ENCODE peak calls at places on chromosomes 1 and 21, in four cellular contexts. E is GM10248, V is tibial nerve, P is RWPE1. D is an unnamed sample.

GRCh38 chr1:178412400-178412770 is 84.4 kb downstream of the CLEC20A start:
- DNase-seq in P (no peak), V (no peak), E (peak), D (peak)

GRCh38 chr1:71037829-71038620 is 9.6 kb downstream of the PTGER3 start:
- DNase-seq in E (no peak), V (no peak), P (no peak), D (no peak)

GRCh38 chr1:205069371-205070125 is 14.7 kb downstream of the TMEM81 start:
- DNase-seq in E (no peak), P (no peak), V (no peak), D (no peak)

GRCh38 chr1:205312866-205313680 is 8.5 kb downstream of the NUAK2 start:
- DNase-seq in P (no peak), E (no peak), V (no peak), D (no peak)

GRCh38 chr21:28993293-28993629 is 584 bp upstream of the LTN1 start:
- DNase-seq in P (no peak), V (no peak), E (no peak), D (no peak)

GRCh38 chr1:31677949-31678348 is 25.9 kb downstream of the COL16A1 start:
- DNase-seq in E (no peak), P (no peak), V (no peak), D (no peak)

GRCh38 chr1:179017383-179018326 is 8.0 kb upstream of the FAM20B start:
- DNase-seq in P (peak), E (no peak), V (no peak), D (no peak)

GRCh38 chr1:204652556-204652955 is 33.0 kb downstream of the LRRN2 start:
- DNase-seq in E (no peak), P (no peak), V (no peak), D (no peak)

GRCh38 chr1:65964123-65964522 is 171.4 kb downstream of the PDE4B start:
- DNase-seq in E (no peak), P (no peak), V (no peak), D (no peak)

GRCh38 chr1:58855351-58856165 is 71.7 kb upstream of the JUN start:
- DNase-seq in V (no peak), P (no peak), E (no peak), D (no peak)

GRCh38 chr1:150484861-150485260 is 2.4 kb upstream of the TARS2 start:
- DNase-seq in V (no peak), E (no peak), P (no peak), D (no peak)

GRCh38 chr1:15070145-15070748 is 83.3 kb upstream of the TMEM51 start:
- DNase-seq in V (no peak), E (no peak), P (no peak), D (no peak)

GRCh38 chr1:239268007-239268406 is 118.4 kb upstream of the CHRM3 start:
- DNase-seq in V (no peak), P (no peak), E (no peak), D (no peak)

GRCh38 chr1:186736971-186737685 is 56.9 kb upstream of the PTGS2 start:
- DNase-seq in E (no peak), P (peak), V (no peak), D (no peak)

GRCh38 chr1:22260860-22261432 is 118.0 kb upstream of the WNT4 start:
- DNase-seq in V (no peak), E (no peak), P (no peak), D (no peak)

GRCh38 chr1:7644906-7645750 is 126.0 kb upstream of the VAMP3 start:
- DNase-seq in V (no peak), E (no peak), P (peak), D (no peak)

GRCh38 chr1:153697873-153698647 is 19.6 kb downstream of the NPR1 start:
- DNase-seq in V (peak), P (no peak), E (no peak), D (no peak)

GRCh38 chr1:103901072-103901471 is 151.4 kb downstream of the AMY1C start:
- DNase-seq in E (no peak), P (no peak), V (no peak), D (no peak)

GRCh38 chr1:7786785-7787184 is 2.7 kb downstream of the PER3 start:
- DNase-seq in E (no peak), V (no peak), P (no peak), D (no peak)

GRCh38 chr1:166671627-166672026 is 167.6 kb upstream of the POGK start:
- DNase-seq in E (no peak), V (no peak), P (no peak), D (no peak)

GRCh38 chr21:36504067-36505058 is 24.4 kb upstream of the CLDN14 start:
- DNase-seq in E (no peak), P (peak), V (peak), D (no peak)

GRCh38 chr1:219567341-219567947 is 45.5 kb downstream of the ZC3H11B start:
- DNase-seq in V (no peak), E (no peak), P (peak), D (peak)

GRCh38 chr1:149916193-149916926 is 1.3 kb downstream of the SV2A start:
- DNase-seq in V (no peak), E (no peak), P (no peak), D (no peak)

GRCh38 chr1:229514578-229515275 is 6.6 kb upstream of the NUP133 start:
- DNase-seq in E (peak), V (peak), P (peak), D (peak)

GRCh38 chr1:14881775-14882672 is 271.5 kb upstream of the TMEM51 start:
- DNase-seq in E (peak), P (no peak), V (no peak), D (peak)

GRCh38 chr1:6041432-6042062 is 4.1 kb upstream of the KCNAB2 start:
- DNase-seq in V (no peak), P (no peak), E (peak), D (peak)

GRCh38 chr1:177209357-177209756 is 38.6 kb downstream of the BRINP2 start:
- DNase-seq in E (no peak), P (peak), V (peak), D (no peak)

GRCh38 chr21:46431884-46432488 is 26.7 kb upstream of the DIP2A start:
- DNase-seq in P (no peak), V (no peak), E (no peak), D (no peak)

GRCh38 chr1:3066250-3066711 is 2.7 kb upstream of the PRDM16 start:
- DNase-seq in V (no peak), P (no peak), E (no peak), D (no peak)
- TF ChIP-seq CTCF in V (peak), P (no peak), E (no peak), D (no peak)

GRCh38 chr1:84386716-84387479 is 11.4 kb upstream of the DNASE2B start:
- DNase-seq in E (no peak), P (no peak), V (no peak), D (no peak)

GRCh38 chr1:84385347-84385746 is 12.9 kb upstream of the DNASE2B start:
- DNase-seq in P (no peak), E (no peak), V (no peak), D (no peak)

GRCh38 chr1:84382127-84382526 is 16.2 kb upstream of the DNASE2B start:
- DNase-seq in P (no peak), E (no peak), V (no peak), D (no peak)

GRCh38 chr1:84390231-84390630 is 8.1 kb upstream of the DNASE2B start:
- DNase-seq in V (no peak), P (peak), E (no peak), D (no peak)

GRCh38 chr1:84387480-84388163 is 10.7 kb upstream of the DNASE2B start:
- DNase-seq in P (no peak), E (no peak), V (no peak), D (no peak)
- TF ChIP-seq CTCF in P (no peak), E (no peak), V (no peak), D (no peak)

GRCh38 chr1:222171005-222171404 is 376.9 kb downstream of the HHIPL2 start:
- DNase-seq in P (peak), E (peak), V (no peak), D (peak)
- TF ChIP-seq CTCF in P (peak), E (peak), V (peak), D (peak)

GRCh38 chr1:44405041-44405803 is at the start of gene RNF220:
- DNase-seq in P (peak), V (peak), E (peak), D (peak)
- TF ChIP-seq CTCF in P (no peak), V (no peak), E (peak), D (no peak)

DNA sequence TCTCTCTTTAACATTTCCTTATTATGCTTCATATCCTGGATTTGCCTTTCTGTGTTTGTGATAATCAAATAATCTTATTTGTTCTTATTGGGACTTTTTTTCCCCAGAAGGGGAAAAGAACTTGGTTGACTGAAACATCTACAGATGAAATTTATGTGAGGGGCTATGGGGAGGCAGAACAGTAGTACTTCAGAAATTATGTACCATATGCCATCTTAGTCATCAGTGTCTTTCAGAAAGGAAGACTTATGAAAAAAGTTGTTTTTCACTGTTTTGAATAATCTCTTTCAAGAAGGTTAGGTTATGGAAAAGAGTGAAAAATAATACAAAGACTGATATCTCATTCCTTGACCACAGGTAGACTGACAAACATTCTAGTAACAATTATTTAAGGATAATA is 30.2 kb upstream of the TRAF5 start:
- DNase-seq in V (no peak), E (no peak), P (no peak), D (no peak)
- TF ChIP-seq CTCF in V (no peak), E (no peak), P (no peak), D (no peak)

DNA sequence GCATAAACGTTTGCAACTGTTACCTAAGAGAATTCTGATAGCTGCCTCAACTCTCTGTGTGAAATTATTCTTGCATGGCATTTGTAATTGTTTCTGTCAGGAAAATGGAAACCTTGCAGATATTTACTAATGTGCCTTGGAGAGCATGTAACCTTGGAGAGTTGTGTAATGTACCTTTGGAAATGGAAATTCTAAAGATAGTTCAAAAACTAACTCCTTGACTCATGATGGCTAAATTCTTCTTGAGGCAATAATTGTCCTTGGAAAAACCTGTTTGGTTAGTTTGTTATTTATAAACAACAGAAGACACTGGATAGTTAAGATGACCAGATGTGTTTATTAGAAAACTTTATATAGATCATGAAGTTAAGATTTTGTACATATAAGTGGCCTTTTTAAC is 1033.8 kb downstream of the PLA2G4A start:
- DNase-seq in V (no peak), P (peak), E (no peak), D (no peak)
- TF ChIP-seq CTCF in V (no peak), P (no peak), E (no peak), D (no peak)

DNA sequence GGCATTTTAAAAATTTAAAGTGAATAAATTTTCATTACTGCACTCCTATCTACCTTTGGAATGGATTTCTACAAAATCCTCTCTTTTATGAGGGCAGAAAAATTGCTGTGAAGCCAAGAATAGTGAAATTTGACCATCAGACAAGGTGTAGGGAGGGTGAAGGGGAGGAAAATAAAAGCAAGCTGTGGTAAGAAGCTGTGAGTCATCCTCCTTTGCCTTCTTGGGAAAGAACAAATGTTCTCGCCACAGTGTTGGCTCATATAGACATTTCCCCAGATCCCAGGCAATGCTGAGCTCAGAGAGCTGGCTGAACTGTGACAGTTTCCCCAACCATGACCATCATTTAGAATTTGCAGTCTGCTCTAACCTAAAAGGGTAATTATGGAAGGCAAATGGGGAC is 235.3 kb downstream of the PBX1 start:
- DNase-seq in P (peak), V (peak), E (no peak), D (no peak)
- TF ChIP-seq CTCF in P (no peak), V (no peak), E (no peak), D (no peak)

D was measured in GM13976.